ENCODE peak calls at places on chromosomes 2 and 18, in four cellular contexts. S, Q, B and E are unnamed samples.

GRCh38 chr2:20148841-20149702 is 75.9 kb downstream of the SDC1 start:
- DNase-seq in S (no peak), Q (no peak), B (no peak), E (no peak)

GRCh38 chr2:42364653-42365052 is 3.6 kb upstream of the COX7A2L start:
- DNase-seq in S (no peak), Q (no peak), B (no peak), E (no peak)

GRCh38 chr2:176140520-176141317 is 10.6 kb upstream of the HOXD4 start:
- DNase-seq in S (peak), Q (peak), B (peak), E (peak)

GRCh38 chr2:234258562-234259141 is 208.2 kb downstream of the SPP2 start:
- DNase-seq in S (no peak), Q (no peak), B (no peak), E (no peak)

GRCh38 chr18:29309352-29309751 is 1132.4 kb upstream of the CDH2 start:
- DNase-seq in S (no peak), Q (no peak), B (no peak), E (no peak)

GRCh38 chr18:23964282-23965238 is 50.0 kb upstream of the TTC39C start:
- DNase-seq in S (no peak), Q (no peak), B (peak), E (no peak)

GRCh38 chr2:96730212-96730611 is 9.7 kb downstream of the LMAN2L start:
- DNase-seq in S (no peak), Q (no peak), B (no peak), E (no peak)

GRCh38 chr2:133843091-133843490 is 274.8 kb upstream of the NCKAP5 start:
- DNase-seq in S (no peak), Q (no peak), B (no peak), E (no peak)

GRCh38 chr18:839224-840079 is 27.4 kb upstream of the YES1 start:
- DNase-seq in S (peak), Q (peak), B (peak), E (peak)

GRCh38 chr2:152166633-152167032 is 8.9 kb downstream of the STAM2 start:
- DNase-seq in S (no peak), Q (no peak), B (peak), E (no peak)

GRCh38 chr18:14978191-14978590 is 230.2 kb downstream of the ANKRD30B start:
- DNase-seq in S (no peak), Q (no peak), B (no peak), E (no peak)

GRCh38 chr2:231930601-231931281 is 4.5 kb upstream of the NPPC start:
- DNase-seq in S (no peak), Q (no peak), B (no peak), E (no peak)

GRCh38 chr2:72990695-72991438 is 73.5 kb downstream of the EMX1 start:
- DNase-seq in S (no peak), Q (no peak), B (no peak), E (no peak)

GRCh38 chr2:142038826-142039225 is 92.0 kb downstream of the LRP1B start:
- DNase-seq in S (no peak), Q (no peak), B (no peak), E (no peak)

GRCh38 chr2:119253114-119253702 is 29.6 kb downstream of the STEAP3 start:
- DNase-seq in S (no peak), Q (no peak), B (no peak), E (no peak)

GRCh38 chr18:50424877-50425690 is 50.2 kb downstream of the SKA1 start:
- DNase-seq in S (no peak), Q (no peak), B (peak), E (peak)

GRCh38 chr18:60413944-60414547 is 41.5 kb upstream of the MC4R start:
- DNase-seq in S (peak), Q (no peak), B (no peak), E (peak)

GRCh38 chr18:45841765-45842442 is 16.4 kb downstream of the SIGLEC15 start:
- DNase-seq in S (no peak), Q (no peak), B (no peak), E (no peak)

GRCh38 chr18:45841060-45841764 is 15.7 kb downstream of the SIGLEC15 start:
- DNase-seq in S (no peak), Q (no peak), B (no peak), E (no peak)

GRCh38 chr18:45837283-45838070 is 12.0 kb downstream of the SIGLEC15 start:
- DNase-seq in S (peak), Q (no peak), B (no peak), E (no peak)

GRCh38 chr18:45838302-45839070 is 13.0 kb downstream of the SIGLEC15 start:
- DNase-seq in S (no peak), Q (no peak), B (no peak), E (no peak)

GRCh38 chr18:45839415-45840395 is 14.2 kb downstream of the SIGLEC15 start:
- DNase-seq in S (peak), Q (no peak), B (no peak), E (peak)
- TF ChIP-seq TCF7 in S (no peak), Q (no peak), B (no peak), E (no peak)

GRCh38 chr2:200862532-200863000 is 1.9 kb downstream of the CLK1 start:
- DNase-seq in S (no peak), Q (peak), B (no peak), E (peak)
- TF ChIP-seq TCF7 in S (no peak), Q (no peak), B (no peak), E (no peak)

GRCh38 chr2:230793573-230794359 is 71.0 kb upstream of the ITM2C start:
- DNase-seq in S (no peak), Q (no peak), B (no peak), E (no peak)
- TF ChIP-seq TCF7 in S (no peak), Q (no peak), B (no peak), E (no peak)

DNA sequence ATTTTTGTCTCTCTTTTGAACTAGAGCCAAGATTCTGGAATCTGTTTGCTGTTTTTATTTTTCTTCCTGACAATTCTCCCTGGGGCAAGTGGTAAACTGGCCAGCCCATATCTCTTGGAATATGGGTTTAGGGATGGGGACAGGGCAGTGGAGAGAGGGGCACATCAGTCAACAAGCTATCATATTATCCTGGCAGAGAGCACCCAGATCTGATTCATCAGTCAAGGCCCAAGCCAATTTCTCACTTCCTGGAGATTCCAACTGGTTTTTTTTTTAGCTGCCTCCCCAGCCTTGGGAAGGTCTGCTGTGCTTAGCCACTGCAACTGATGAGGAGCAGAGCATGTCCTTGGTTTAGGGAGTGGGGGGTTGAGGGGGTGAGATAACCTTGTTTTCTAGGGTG is 52.3 kb downstream of the ARHGAP28 start:
- DNase-seq in S (no peak), Q (no peak), B (no peak), E (no peak)
- TF ChIP-seq TCF7 in S (no peak), Q (no peak), B (no peak), E (no peak)

GRCh38 chr18:64002581-64002980 is 32.7 kb downstream of the SERPINB8 start:
- DNase-seq in S (no peak), Q (no peak), B (no peak), E (no peak)
- TF ChIP-seq TCF7 in S (no peak), Q (no peak), B (no peak), E (no peak)